ENCODE peak calls at places on chromosomes 7 and 10, in ten cellular contexts. J is AG08396; V is Panc1; C is NCI-H1092; I is endothelial cell; U is GM18507; P is T-helper 17 cell; F is stimulated activated CD4-positive, alpha-beta T cell treated with anti-CD3 and anti-CD28 coated beads, Interleukin-2, amount 100 ng/mL, for 48 hours; R is LHCN-M2; A is PC-3. E is an unnamed sample.

GRCh38 chr7:128744366-128744905 is 5.3 kb downstream of the CALU start:
- DNase-seq in J (no peak), V (no peak), C (no peak), I (no peak), U (no peak), P (no peak), F (no peak), R (no peak), A (no peak), E (no peak)

GRCh38 chr7:84060760-84061261 is 133.8 kb downstream of the SEMA3A start:
- DNase-seq in J (no peak), V (peak), C (no peak), I (no peak), U (no peak), P (no peak), F (no peak), R (peak), A (peak), E (no peak)

GRCh38 chr7:66307591-66308215 is 102.6 kb downstream of the TPST1 start:
- DNase-seq in J (no peak), V (peak), C (no peak), I (no peak), U (no peak), P (no peak), F (no peak), R (peak), A (peak), E (no peak)

GRCh38 chr7:132353902-132354301 is 222.4 kb downstream of the PLXNA4 start:
- DNase-seq in J (no peak), V (no peak), C (no peak), I (no peak), U (no peak), P (no peak), F (no peak), R (no peak), A (no peak), E (no peak)

GRCh38 chr7:120996983-120997334 is 8.4 kb downstream of the CPED1 start:
- DNase-seq in J (no peak), V (no peak), C (no peak), I (no peak), U (no peak), P (no peak), F (no peak), R (no peak), A (no peak), E (no peak)

GRCh38 chr10:792083-792791 is 102.8 kb upstream of the DIP2C start:
- DNase-seq in J (no peak), V (no peak), C (no peak), I (no peak), U (no peak), P (no peak), F (no peak), R (no peak), A (no peak), E (no peak)

GRCh38 chr10:73263948-73264347 is 11.5 kb upstream of the MRPS16 start:
- DNase-seq in J (peak), V (peak), C (no peak), I (no peak), U (no peak), P (no peak), F (no peak), R (peak), A (peak), E (no peak)

GRCh38 chr7:6675807-6676405 is 30.8 kb downstream of the ZNF12 start:
- DNase-seq in J (no peak), V (no peak), C (no peak), I (no peak), U (no peak), P (no peak), F (no peak), R (no peak), A (no peak), E (no peak)

GRCh38 chr7:131244259-131244852 is 83.3 kb upstream of the MKLN1 start:
- DNase-seq in J (peak), V (peak), C (no peak), I (no peak), U (no peak), P (no peak), F (no peak), R (peak), A (peak), E (no peak)

GRCh38 chr10:32938554-32939061 is 19.4 kb downstream of the ITGB1 start:
- DNase-seq in J (no peak), V (no peak), C (no peak), I (no peak), U (no peak), P (no peak), F (no peak), R (peak), A (no peak), E (peak)

GRCh38 chr7:84085147-84085546 is 109.4 kb downstream of the SEMA3A start:
- DNase-seq in J (no peak), V (no peak), C (no peak), I (no peak), U (no peak), P (no peak), F (no peak), R (peak), A (peak), E (no peak)

E was measured in NCI-H82.